ENCODE peak calls at places on chromosomes 11 and 22, in five cellular contexts. K is HEK293T, J is activated T-cell treated with anti-CD3 and anti-CD28 coated beads for 1 hour, Y is SHP77, M is NCI-H2171. P is an unnamed sample.

GRCh38 chr22:19497245-19497644 is 17.5 kb downstream of the CDC45 start:
- DNase-seq in K (no peak), J (no peak), Y (peak), M (no peak), P (no peak)

GRCh38 chr11:32817843-32818183 is 11.9 kb upstream of the PRRG4 start:
- DNase-seq in K (no peak), J (no peak), Y (no peak), M (no peak), P (no peak)

GRCh38 chr22:20644071-20644642 is 129.8 kb upstream of the SERPIND1 start:
- DNase-seq in K (no peak), J (no peak), Y (no peak), M (no peak), P (no peak)

GRCh38 chr11:36091256-36091811 is 147.5 kb downstream of the LDLRAD3 start:
- DNase-seq in K (no peak), J (no peak), Y (no peak), M (no peak), P (no peak)

GRCh38 chr11:93525601-93526000 is 17.6 kb downstream of the SMCO4 start:
- DNase-seq in K (no peak), J (no peak), Y (no peak), M (no peak), P (no peak)

GRCh38 chr11:94895451-94895850 is 77.9 kb downstream of the CWC15 start:
- DNase-seq in K (no peak), J (no peak), Y (no peak), M (no peak), P (no peak)

GRCh38 chr22:50507421-50507990 is at the start of gene LMF2:
- DNase-seq in K (peak), J (peak), Y (no peak), M (no peak), P (peak)

GRCh38 chr11:12218909-12219308 is 108.5 kb downstream of the MICAL2 start:
- DNase-seq in K (no peak), J (no peak), Y (no peak), M (no peak), P (no peak)

GRCh38 chr11:107221743-107222142 is 203.5 kb upstream of the GUCY1A2 start:
- DNase-seq in K (no peak), J (no peak), Y (no peak), M (no peak), P (no peak)